ENCODE peak calls at places on chromosomes 13 and 19, in four cellular contexts. D is IMR-90, S is A549, M is suprapubic skin. C is an unnamed sample.

GRCh38 chr13:50309200-50309848 is 294.1 kb downstream of the KCNRG start:
- DNase-seq in D (no peak), S (no peak), M (no peak), C (no peak)

GRCh38 chr19:55624109-55625003 is at the start of gene ZNF784:
- DNase-seq in D (peak; percentile 90), S (peak; percentile 96), M (peak; percentile 96), C (peak; percentile 99)

GRCh38 chr19:42132030-42132628 is at the start of gene POU2F2:
- DNase-seq in D (no peak), S (no peak), M (no peak), C (no peak)

GRCh38 chr13:76968041-76968440 is 19.7 kb downstream of the ACOD1 start:
- DNase-seq in D (no peak), S (no peak), M (no peak), C (no peak)

GRCh38 chr19:2636897-2637683 is 65.4 kb downstream of the GNG7 start:
- DNase-seq in D (peak; percentile 31), S (peak; percentile 52), M (no peak), C (no peak)

GRCh38 chr13:45231722-45232121 is 30.9 kb upstream of the KCTD4 start:
- DNase-seq in D (peak; percentile 63), S (no peak), M (no peak), C (peak; percentile 17)

GRCh38 chr19:15288146-15288963 is 44.0 kb downstream of the BRD4 start:
- DNase-seq in D (peak; percentile 24), S (no peak), M (no peak), C (no peak)

GRCh38 chr13:44040070-44040753 is 160.5 kb downstream of the LACC1 start:
- DNase-seq in D (peak; percentile 54), S (no peak), M (no peak), C (no peak)

GRCh38 chr13:20528451-20528850 is 2.8 kb upstream of the CRYL1 start:
- DNase-seq in D (no peak), S (no peak), M (no peak), C (no peak)

GRCh38 chr13:114128624-114129522 is 3.5 kb downstream of the RASA3 start:
- DNase-seq in D (peak; percentile 95), S (no peak), M (peak; percentile 89), C (peak; percentile 79)

GRCh38 chr19:55600336-55601028 is 394 bp downstream of the ZNF524 start:
- DNase-seq in D (peak; percentile 54), S (no peak), M (no peak), C (peak; percentile 86)

GRCh38 chr13:48369988-48370387 is 42.9 kb downstream of the LPAR6 start:
- DNase-seq in D (no peak), S (no peak), M (no peak), C (no peak)

GRCh38 chr19:43351998-43352746 is 1.3 kb upstream of the CD177 start:
- DNase-seq in D (no peak), S (peak; percentile 15), M (no peak), C (no peak)

GRCh38 chr13:83716121-83716520 is 166.2 kb downstream of the SLITRK1 start:
- DNase-seq in D (no peak), S (no peak), M (no peak), C (no peak)

GRCh38 chr19:49739933-49740332 is 23.2 kb downstream of the TSKS start:
- DNase-seq in D (no peak), S (no peak), M (no peak), C (no peak)

GRCh38 chr19:42683917-42684513 is 56.3 kb downstream of the PSG3 start:
- DNase-seq in D (peak; percentile 31), S (peak; percentile 63), M (no peak), C (peak; percentile 56)

GRCh38 chr19:19022380-19022961 is 10.8 kb downstream of the SUGP2 start:
- DNase-seq in D (peak; percentile 34), S (no peak), M (no peak), C (no peak)
- TF ChIP-seq POLR2A in D (no peak), S (no peak), M (no peak), C (no peak)

GRCh38 chr19:45863840-45864628 is at the start of gene FOXA3:
- DNase-seq in D (peak; percentile 17), S (peak; percentile 71), M (no peak), C (peak; percentile 70)

GRCh38 chr19:45864629-45865082 is 530 bp downstream of the FOXA3 start:
- DNase-seq in D (no peak), S (no peak), M (no peak), C (no peak)

GRCh38 chr19:45863335-45863839 is 440 bp upstream of the SYMPK start:
- DNase-seq in D (no peak), S (no peak), M (no peak), C (no peak)

GRCh38 chr19:45862271-45862563 is 730 bp downstream of the SYMPK start:
- DNase-seq in D (no peak), S (no peak), M (no peak), C (no peak)

DNA sequence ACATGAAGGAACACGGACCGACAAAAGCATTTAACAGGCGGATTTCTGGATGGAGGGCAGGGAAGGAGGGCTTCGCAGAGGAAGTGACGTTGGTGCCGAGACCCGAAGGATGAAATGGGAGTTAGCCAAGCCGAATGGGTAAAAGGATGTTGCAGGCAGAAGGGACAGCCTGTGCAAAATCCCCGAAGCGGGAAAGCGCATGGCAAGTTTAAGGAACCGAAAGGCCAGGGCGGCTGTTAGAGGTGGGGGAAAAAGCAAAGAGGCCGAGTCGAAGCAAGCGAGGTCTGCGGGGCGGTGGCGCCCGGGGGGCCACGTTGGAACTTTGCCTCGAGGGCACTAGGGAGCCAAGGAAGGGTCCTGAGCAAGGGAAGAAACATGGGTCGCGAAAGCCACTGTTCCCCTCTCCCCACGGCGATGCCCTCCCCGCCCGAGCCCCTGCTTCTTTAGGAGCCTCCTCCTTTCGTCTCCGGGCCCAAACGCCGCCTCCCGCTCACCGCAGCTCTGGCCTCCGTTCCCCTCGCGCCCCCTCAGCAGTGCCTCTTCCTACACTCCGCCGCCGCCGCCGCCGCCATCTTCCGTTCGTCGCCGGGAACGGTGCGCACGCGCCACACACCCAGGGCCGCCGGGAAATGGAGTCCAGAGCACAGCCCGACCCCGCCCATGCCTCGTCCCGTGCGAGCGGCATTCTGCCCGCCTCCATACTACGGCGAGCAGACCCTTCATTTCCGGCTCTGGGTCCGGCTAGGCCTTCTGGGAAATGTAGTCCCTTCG is at the start of gene SYMPK:
- DNase-seq in D (peak; percentile 97), S (peak; percentile 99), M (peak; percentile 99), C (peak; percentile 99)
- TF ChIP-seq POLR2A in D (peak; percentile 64), S (peak; percentile 59), M (no peak), C (peak; percentile 69)

GRCh38 chr19:52535831-52536800 is 8.6 kb downstream of the ZNF808 start:
- DNase-seq in D (peak; percentile 61), S (no peak), M (peak; percentile 95), C (peak; percentile 89)
- TF ChIP-seq POLR2A in D (no peak), S (no peak), M (no peak), C (peak; percentile 65)

DNA sequence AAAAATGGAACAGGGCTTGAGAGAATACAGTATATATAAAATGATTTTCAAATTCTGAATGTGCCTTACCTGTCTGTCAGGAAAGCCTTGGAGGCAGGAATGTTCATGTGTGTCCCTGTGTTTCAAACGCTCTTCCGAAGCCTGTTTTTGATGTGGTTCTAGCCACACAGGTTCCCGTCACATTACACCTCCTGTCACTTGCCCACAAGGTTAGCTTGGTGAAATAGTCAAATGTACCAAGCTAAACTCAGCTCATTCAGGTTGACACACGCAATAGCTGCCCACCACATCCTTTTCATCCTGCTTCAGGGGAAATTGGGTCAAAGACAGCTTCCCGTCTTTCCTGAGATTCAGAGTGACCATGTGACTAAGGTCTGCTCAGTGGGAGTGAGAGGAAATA is 574.0 kb downstream of the EFNB2 start:
- DNase-seq in D (no peak), S (no peak), M (no peak), C (no peak)
- TF ChIP-seq POLR2A in D (no peak), S (no peak), M (no peak), C (no peak)

C was measured in erythroblast.